ENCODE peak calls at places on chromosomes 2 and 18, in ten cellular contexts. R is EL, T is NCI-H1436, U is aorta, M is MCF 10A, E is ascending aorta, I is AG04450, Y is cardiac muscle cell, G is NCI-H345, D is NCI-H1694. Q is an unnamed sample.

GRCh38 chr2:221077241-221077640 is 494.9 kb downstream of the EPHA4 start:
- DNase-seq in R (no peak), T (no peak), U (no peak), M (no peak), E (no peak), I (no peak), Y (no peak), G (no peak), D (no peak), Q (no peak)

GRCh38 chr2:233075966-233076339 is 15.8 kb downstream of the INPP5D start:
- DNase-seq in R (no peak), T (no peak), U (no peak), M (no peak), E (peak), I (no peak), Y (no peak), G (no peak), D (no peak), Q (no peak)

GRCh38 chr2:70626254-70626990 is 72.8 kb upstream of the TGFA start:
- DNase-seq in R (no peak), T (no peak), U (no peak), M (no peak), E (no peak), I (no peak), Y (no peak), G (no peak), D (no peak), Q (no peak)

GRCh38 chr2:62939735-62940491 is 110.7 kb upstream of the OTX1 start:
- DNase-seq in R (peak), T (no peak), U (no peak), M (peak), E (no peak), I (peak), Y (peak), G (no peak), D (no peak), Q (no peak)

GRCh38 chr2:7427293-7428060 is 510.3 kb downstream of the RNF144A start:
- DNase-seq in R (peak), T (peak), U (no peak), M (peak), E (no peak), I (peak), Y (peak), G (peak), D (peak), Q (no peak)

GRCh38 chr2:217899231-217900009 is 103.4 kb downstream of the TNS1 start:
- DNase-seq in R (peak), T (peak), U (peak), M (peak), E (peak), I (peak), Y (peak), G (peak), D (peak), Q (no peak)

GRCh38 chr2:32715391-32715841 is 87.6 kb downstream of the TTC27 start:
- DNase-seq in R (peak), T (no peak), U (no peak), M (no peak), E (no peak), I (no peak), Y (no peak), G (no peak), D (peak), Q (no peak)

GRCh38 chr2:191675807-191676667 is 1.9 kb upstream of the NABP1 start:
- DNase-seq in R (no peak), T (no peak), U (peak), M (no peak), E (peak), I (no peak), Y (no peak), G (no peak), D (no peak), Q (no peak)

GRCh38 chr2:240134466-240134865 is 1.6 kb downstream of the COPS9 start:
- DNase-seq in R (no peak), T (no peak), U (no peak), M (no peak), E (peak), I (no peak), Y (no peak), G (no peak), D (no peak), Q (no peak)

GRCh38 chr18:49666045-49666444 is 104.2 kb downstream of the LIPG start:
- DNase-seq in R (no peak), T (no peak), U (no peak), M (peak), E (no peak), I (no peak), Y (peak), G (no peak), D (no peak), Q (no peak)

GRCh38 chr2:239876948-239877289 is 148.2 kb downstream of the NDUFA10 start:
- DNase-seq in R (no peak), T (no peak), U (no peak), M (no peak), E (peak), I (no peak), Y (no peak), G (no peak), D (no peak), Q (no peak)

GRCh38 chr2:99101697-99102096 is 39.8 kb upstream of the C2orf15 start:
- DNase-seq in R (peak), T (no peak), U (no peak), M (peak), E (no peak), I (peak), Y (peak), G (no peak), D (no peak), Q (no peak)

GRCh38 chr18:11849845-11850747 is 1.1 kb upstream of the CHMP1B start:
- DNase-seq in R (peak), T (no peak), U (peak), M (peak), E (peak), I (peak), Y (peak), G (peak), D (peak), Q (peak)

GRCh38 chr2:25103287-25103871 is 61.5 kb downstream of the EFR3B start:
- DNase-seq in R (peak), T (no peak), U (no peak), M (peak), E (no peak), I (peak), Y (peak), G (no peak), D (no peak), Q (no peak)

GRCh38 chr2:67503066-67503795 is 106.1 kb downstream of the ETAA1 start:
- DNase-seq in R (peak), T (no peak), U (no peak), M (peak), E (no peak), I (peak), Y (peak), G (no peak), D (no peak), Q (no peak)

GRCh38 chr2:84882775-84883550 is 2.1 kb upstream of the TRABD2A start:
- DNase-seq in R (peak), T (no peak), U (no peak), M (no peak), E (peak), I (no peak), Y (no peak), G (no peak), D (no peak), Q (no peak)

Q was measured in substantia nigra.